ENCODE peak calls at places on chromosomes 3 and 15, in four cellular contexts. P, Z, C and T are unnamed samples.

GRCh38 chr3:105715372-105715771 is 153.4 kb downstream of the CBLB start:
- DNase-seq in P (no peak), Z (peak; percentile 91), C (no peak), T (no peak)

GRCh38 chr15:46275701-46276100 is 640.9 kb downstream of the SQOR start:
- DNase-seq in P (no peak), Z (no peak), C (no peak), T (no peak)

GRCh38 chr3:191136347-191136746 is 62.7 kb upstream of the OSTN start:
- DNase-seq in P (no peak), Z (peak; percentile 12), C (no peak), T (no peak)

GRCh38 chr3:188946351-188946750 is 225.4 kb upstream of the TPRG1 start:
- DNase-seq in P (no peak), Z (no peak), C (no peak), T (no peak)

GRCh38 chr3:16817201-16817600 is 67.6 kb upstream of the PLCL2 start:
- DNase-seq in P (no peak), Z (no peak), C (no peak), T (no peak)

GRCh38 chr3:40008796-40009195 is 199.4 kb downstream of the MYRIP start:
- DNase-seq in P (no peak), Z (no peak), C (no peak), T (no peak)

GRCh38 chr3:110814170-110815007 is 257.2 kb upstream of the NECTIN3 start:
- DNase-seq in P (no peak), Z (peak; percentile 87), C (no peak), T (no peak)

GRCh38 chr3:56025316-56025715 is 443.0 kb downstream of the ERC2 start:
- DNase-seq in P (no peak), Z (no peak), C (no peak), T (no peak)

GRCh38 chr15:67186226-67186649 is 68.2 kb downstream of the AAGAB start:
- DNase-seq in P (no peak), Z (no peak), C (no peak), T (no peak)

GRCh38 chr3:15647629-15648167 is 46.2 kb downstream of the BTD start:
- DNase-seq in P (no peak), Z (peak; percentile 86), C (no peak), T (no peak)

GRCh38 chr15:34214135-34214534 is 4.2 kb upstream of the KATNBL1 start:
- DNase-seq in P (no peak), Z (no peak), C (no peak), T (no peak)

GRCh38 chr3:64830681-64831080 is 142.9 kb upstream of the ADAMTS9 start:
- DNase-seq in P (no peak), Z (no peak), C (no peak), T (no peak)

GRCh38 chr3:188310270-188310710 is 156.3 kb downstream of the LPP start:
- DNase-seq in P (no peak), Z (no peak), C (no peak), T (no peak)

GRCh38 chr3:123757281-123757940 is 126.7 kb downstream of the MYLK start:
- DNase-seq in P (peak; percentile 66), Z (peak; percentile 69), C (no peak), T (no peak)

GRCh38 chr3:195106418-195106906 is 164.5 kb downstream of the XXYLT1 start:
- DNase-seq in P (peak; percentile 84), Z (peak; percentile 25), C (no peak), T (no peak)

GRCh38 chr3:27114684-27115083 is 254.5 kb downstream of the NEK10 start:
- DNase-seq in P (no peak), Z (peak; percentile 46), C (no peak), T (no peak)

GRCh38 chr15:90376789-90377188 is 11.3 kb upstream of the IQGAP1 start:
- DNase-seq in P (no peak), Z (no peak), C (no peak), T (no peak)

GRCh38 chr3:22861426-22861825 is 341.7 kb upstream of the UBE2E2 start:
- DNase-seq in P (no peak), Z (peak; percentile 8), C (no peak), T (no peak)

GRCh38 chr3:172104471-172105072 is 65.2 kb downstream of the FNDC3B start:
- DNase-seq in P (no peak), Z (peak; percentile 54), C (no peak), T (no peak)

GRCh38 chr3:170558417-170558816 is 27.5 kb downstream of the SLC7A14 start:
- DNase-seq in P (no peak), Z (no peak), C (no peak), T (no peak)

GRCh38 chr15:56254270-56254669 is 10.6 kb upstream of the RFX7 start:
- DNase-seq in P (no peak), Z (no peak), C (no peak), T (no peak)

GRCh38 chr3:189324538-189325138 is 152.9 kb downstream of the TPRG1 start:
- DNase-seq in P (peak; percentile 46), Z (peak; percentile 99), C (no peak), T (no peak)

GRCh38 chr3:130658666-130659065 is 88.0 kb downstream of the PIK3R4 start:
- DNase-seq in P (no peak), Z (peak; percentile 24), C (no peak), T (no peak)

GRCh38 chr3:57161131-57161538 is 4.0 kb downstream of the IL17RD start:
- DNase-seq in P (no peak), Z (no peak), C (no peak), T (no peak)

GRCh38 chr3:18098960-18099587 is 326.1 kb downstream of the SATB1 start:
- DNase-seq in P (no peak), Z (peak; percentile 95), C (no peak), T (no peak)

GRCh38 chr3:157913052-157913451 is 193.2 kb downstream of the SHOX2 start:
- DNase-seq in P (no peak), Z (no peak), C (no peak), T (no peak)

GRCh38 chr3:156750874-156751245 is 75.3 kb upstream of the LEKR1 start:
- DNase-seq in P (no peak), Z (peak; percentile 38), C (no peak), T (no peak)

GRCh38 chr3:38471260-38471857 is 17.7 kb downstream of the ACVR2B start:
- DNase-seq in P (no peak), Z (no peak), C (no peak), T (no peak)

GRCh38 chr3:178097576-178097975 is 438.7 kb upstream of the KCNMB2 start:
- DNase-seq in P (no peak), Z (peak; percentile 34), C (no peak), T (no peak)

GRCh38 chr15:51576911-51577500 is 45.6 kb downstream of the DMXL2 start:
- DNase-seq in P (no peak), Z (peak; percentile 73), C (no peak), T (no peak)

GRCh38 chr3:78086150-78086549 is 1046.3 kb downstream of the ROBO2 start:
- DNase-seq in P (no peak), Z (peak; percentile 25), C (no peak), T (no peak)

GRCh38 chr15:31366169-31366734 is 39.6 kb downstream of the KLF13 start:
- DNase-seq in P (peak; percentile 74), Z (peak; percentile 32), C (no peak), T (peak; percentile 73)

GRCh38 chr15:78766041-78766440 is 45.2 kb downstream of the ADAMTS7 start:
- DNase-seq in P (peak; percentile 30), Z (no peak), C (no peak), T (peak; percentile 82)

GRCh38 chr15:91142097-91142744 is 42.2 kb downstream of the SV2B start:
- DNase-seq in P (no peak), Z (peak; percentile 5), C (no peak), T (no peak)

GRCh38 chr3:100090669-100091005 is 23.7 kb downstream of the FILIP1L start:
- DNase-seq in P (no peak), Z (no peak), C (no peak), T (no peak)

GRCh38 chr3:142929109-142929508 is 34.4 kb downstream of the PAQR9 start:
- DNase-seq in P (peak; percentile 61), Z (peak; percentile 58), C (no peak), T (no peak)

GRCh38 chr15:70636540-70637165 is 126.7 kb downstream of the UACA start:
- DNase-seq in P (no peak), Z (peak; percentile 24), C (no peak), T (no peak)
- TF ChIP-seq CTCF in P (no peak), Z (peak; percentile 25), C (no peak), T (peak; percentile 57)

GRCh38 chr15:48913141-48913540 is 35.2 kb downstream of the EID1 start:
- DNase-seq in P (no peak), Z (peak; percentile 61), C (no peak), T (no peak)

DNA sequence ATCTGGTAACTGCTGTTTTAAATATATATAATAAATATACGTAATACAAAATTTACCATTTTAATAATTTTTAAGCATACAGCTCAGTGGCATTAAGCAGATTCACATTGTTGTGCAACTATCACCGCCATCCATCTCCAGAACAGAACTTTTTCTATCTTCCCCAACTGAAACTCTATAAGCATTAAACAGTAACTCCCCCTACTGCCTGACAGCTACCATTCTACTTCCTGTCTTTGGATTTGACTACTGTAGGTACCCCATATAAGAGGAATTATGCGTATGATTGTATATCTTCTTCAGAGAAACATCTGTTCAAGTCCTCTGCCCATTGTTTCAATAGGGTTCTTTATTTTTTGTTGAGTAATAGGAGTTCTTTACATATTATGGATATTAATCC is 36.8 kb downstream of the EID1 start:
- DNase-seq in P (no peak), Z (no peak), C (no peak), T (no peak)
- TF ChIP-seq CTCF in P (no peak), Z (no peak), C (no peak), T (peak; percentile 27)

DNA sequence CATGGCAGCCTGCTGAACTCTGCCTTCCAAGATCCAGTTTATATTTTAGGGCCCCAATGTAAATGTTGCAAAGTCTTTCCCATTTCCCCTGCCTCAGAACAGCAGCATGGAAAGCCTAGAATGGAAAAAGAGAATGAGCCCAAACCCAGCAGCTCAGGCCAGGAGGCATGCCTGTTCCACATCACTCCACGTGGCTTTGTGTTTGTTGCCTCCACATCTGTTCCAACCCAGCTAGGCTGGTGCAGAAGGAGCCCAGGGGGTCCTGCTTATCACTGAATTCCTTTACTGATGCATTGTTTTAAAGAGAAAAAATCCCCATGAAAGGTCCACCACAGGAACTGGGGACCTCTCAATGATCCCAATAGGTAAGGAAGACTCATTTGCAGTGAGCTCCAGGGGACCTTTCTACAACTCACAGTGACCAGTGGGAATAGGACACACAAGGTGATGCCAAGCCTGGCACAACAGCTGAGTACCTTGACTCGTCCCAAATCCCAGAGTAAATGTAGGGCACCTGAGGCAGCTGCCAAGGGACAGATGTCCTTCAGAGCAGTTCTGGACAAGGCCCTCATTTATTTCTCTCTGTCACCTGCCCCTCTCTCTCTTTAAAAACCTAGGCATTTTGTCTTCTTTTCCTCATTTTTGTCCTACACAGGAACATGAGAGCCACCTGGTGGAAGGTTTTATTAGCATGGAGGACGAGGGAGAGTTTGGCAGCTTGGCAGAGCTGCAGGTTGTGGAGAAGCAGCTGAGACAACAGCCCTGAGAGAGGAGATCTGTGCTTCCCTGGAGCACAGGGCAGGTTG is 41.7 kb upstream of the ADAMTS17 start:
- DNase-seq in P (no peak), Z (peak; percentile 23), C (no peak), T (no peak)
- TF ChIP-seq CTCF in P (peak; percentile 53), Z (peak; percentile 34), C (peak; percentile 39), T (peak; percentile 68)

DNA sequence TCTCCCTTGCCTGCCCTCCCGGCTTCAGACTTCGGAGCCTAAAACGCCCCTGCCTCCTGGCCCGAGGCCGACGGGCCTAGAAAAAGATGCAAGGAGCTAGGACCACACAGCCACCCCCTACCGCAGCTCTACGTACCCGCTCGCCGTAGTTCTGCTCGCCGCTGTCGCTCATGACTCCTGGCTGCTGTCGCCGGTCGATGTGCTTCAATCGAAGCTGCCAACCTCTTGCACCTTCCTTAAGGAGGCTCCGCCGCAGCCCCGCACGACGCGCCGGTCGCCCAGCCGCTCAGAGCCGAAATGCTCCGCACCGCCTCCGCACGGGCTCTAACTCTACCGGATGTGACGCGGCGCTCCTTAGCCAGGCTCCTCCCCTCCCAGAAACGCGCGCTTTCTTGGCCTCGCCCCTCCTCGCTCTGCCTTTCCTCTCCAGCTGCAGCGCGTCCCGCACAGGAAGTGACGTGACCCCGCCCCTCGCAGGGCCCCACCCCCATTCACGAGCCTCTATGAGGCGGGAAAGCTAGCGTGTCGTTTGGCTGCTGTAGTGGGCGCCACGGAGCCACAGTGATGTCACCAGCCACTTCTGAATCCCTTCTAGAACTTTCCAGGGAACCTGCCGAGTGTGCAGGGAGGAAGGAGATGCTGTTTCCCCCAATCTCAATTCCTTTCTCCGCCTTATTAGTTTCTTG is at the start of gene TRA2B:
- DNase-seq in P (peak; percentile 99), Z (peak; percentile 95), C (peak; percentile 97), T (peak; percentile 99)
- TF ChIP-seq CTCF in P (peak; percentile 47), Z (no peak), C (peak; percentile 40), T (peak; percentile 68)